ENCODE peak calls at places on chromosomes 12 and 14, in eight cellular contexts. G is mesenchymal stem cell, P is adrenal gland, Z is bronchial epithelial cell, E is GM23338, O is transverse colon, X is breast epithelium, N is BJ. I is an unnamed sample.

GRCh38 chr14:21647380-21647779 is 6.3 kb upstream of the OR4E2 start:
- DNase-seq in G (peak; percentile 18), P (no peak), Z (no peak), E (no peak), O (no peak), X (no peak), N (no peak), I (no peak)

GRCh38 chr12:114855678-114856077 is 171.7 kb upstream of the TBX3 start:
- DNase-seq in G (no peak), P (no peak), Z (no peak), E (no peak), O (no peak), X (no peak), N (no peak), I (no peak)

GRCh38 chr14:94439453-94440057 is 13.0 kb downstream of the SERPINA11 start:
- DNase-seq in G (no peak), P (no peak), Z (no peak), E (peak; percentile 18), O (no peak), X (no peak), N (no peak), I (no peak)

GRCh38 chr14:36519431-36520321 is at the start of gene NKX2-1:
- DNase-seq in G (no peak), P (no peak), Z (no peak), E (peak; percentile 87), O (no peak), X (no peak), N (no peak), I (no peak)

GRCh38 chr12:45598761-45599160 is 130.7 kb upstream of the ARID2 start:
- DNase-seq in G (peak; percentile 43), P (no peak), Z (peak; percentile 38), E (no peak), O (no peak), X (no peak), N (no peak), I (no peak)

GRCh38 chr14:61258985-61259384 is 22.2 kb downstream of the TMEM30B start:
- DNase-seq in G (no peak), P (no peak), Z (no peak), E (no peak), O (no peak), X (no peak), N (peak; percentile 98), I (no peak)

GRCh38 chr14:80605536-80605935 is 336.0 kb downstream of the CEP128 start:
- DNase-seq in G (no peak), P (no peak), Z (no peak), E (no peak), O (no peak), X (no peak), N (no peak), I (no peak)

GRCh38 chr14:22266141-22266442 is 322.9 kb downstream of the DAD1 start:
- DNase-seq in G (no peak), P (no peak), Z (peak; percentile 74), E (no peak), O (no peak), X (no peak), N (no peak), I (no peak)

GRCh38 chr12:123150804-123151678 is at the start of gene PITPNM2:
- DNase-seq in G (peak; percentile 68), P (peak; percentile 63), Z (no peak), E (peak; percentile 78), O (peak; percentile 70), X (no peak), N (no peak), I (peak; percentile 79)

GRCh38 chr14:88999137-88999536 is 174.7 kb downstream of the TTC8 start:
- DNase-seq in G (no peak), P (no peak), Z (no peak), E (no peak), O (no peak), X (no peak), N (no peak), I (no peak)

GRCh38 chr12:5988659-5989116 is 43.6 kb upstream of the ANO2 start:
- DNase-seq in G (peak; percentile 72), P (peak; percentile 90), Z (peak; percentile 53), E (peak; percentile 91), O (peak; percentile 79), X (peak; percentile 50), N (no peak), I (peak; percentile 69)

GRCh38 chr12:56636118-56636674 is 6.1 kb upstream of the BAZ2A start:
- DNase-seq in G (peak; percentile 94), P (peak; percentile 97), Z (peak; percentile 85), E (peak; percentile 81), O (peak; percentile 93), X (peak; percentile 95), N (peak; percentile 53), I (peak; percentile 95)

GRCh38 chr14:91116913-91117588 is 3.2 kb downstream of the DGLUCY start:
- DNase-seq in G (no peak), P (no peak), Z (no peak), E (no peak), O (no peak), X (no peak), N (no peak), I (no peak)

GRCh38 chr14:102799684-102800562 is 22.7 kb downstream of the TRAF3 start:
- DNase-seq in G (peak; percentile 83), P (no peak), Z (no peak), E (no peak), O (no peak), X (peak; percentile 41), N (peak; percentile 97), I (no peak)

GRCh38 chr12:102522768-102523167 is 42.4 kb upstream of the IGF1 start:
- DNase-seq in G (no peak), P (no peak), Z (no peak), E (peak; percentile 19), O (no peak), X (no peak), N (no peak), I (no peak)

GRCh38 chr12:89856431-89856830 is 147.8 kb upstream of the ATP2B1 start:
- DNase-seq in G (peak; percentile 68), P (no peak), Z (peak; percentile 76), E (no peak), O (no peak), X (no peak), N (peak; percentile 8), I (no peak)

GRCh38 chr14:68715032-68715924 is 77.6 kb downstream of the ZFP36L1 start:
- DNase-seq in G (peak; percentile 94), P (no peak), Z (peak; percentile 40), E (no peak), O (no peak), X (no peak), N (no peak), I (no peak)

GRCh38 chr12:108850854-108851573 is 6.4 kb downstream of the SSH1 start:
- DNase-seq in G (peak; percentile 97), P (peak; percentile 84), Z (no peak), E (no peak), O (no peak), X (no peak), N (no peak), I (peak; percentile 79)
- H3K36me3 ChIP-seq in G (peaks cover 60% of the 10 kb centered on the region), P (no peaks in the 10 kb centered on the region), Z (peaks cover 14% of the 10 kb centered on the region), E (peaks cover 10% of the 10 kb centered on the region), O (peaks cover 13% of the 10 kb centered on the region), X (no peaks in the 10 kb centered on the region), N (peaks cover 23% of the 10 kb centered on the region), I (peaks cover 13% of the 10 kb centered on the region)

DNA sequence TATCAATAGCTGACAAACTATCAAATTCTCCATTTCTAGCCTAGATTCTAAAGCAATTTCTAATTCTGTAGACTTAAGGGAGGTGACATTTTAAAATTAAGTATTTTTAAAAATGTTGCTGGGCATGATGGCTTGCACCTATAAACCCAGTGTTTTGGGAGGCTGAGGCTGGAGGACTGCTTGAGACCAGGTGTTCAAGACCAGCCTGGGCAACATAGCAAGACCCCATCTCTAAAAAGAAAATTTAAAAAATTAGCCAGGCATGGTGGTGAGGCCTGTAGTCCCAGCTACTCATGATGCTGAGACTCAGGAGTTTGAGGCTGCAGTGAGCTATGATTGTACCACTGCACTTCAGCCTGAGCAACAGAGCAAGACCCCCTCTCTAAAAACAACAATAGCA is 15.1 kb downstream of the MGST1 start:
- DNase-seq in G (no peak), P (no peak), Z (no peak), E (no peak), O (no peak), X (no peak), N (no peak), I (no peak)
- H3K36me3 ChIP-seq in G (peaks cover 99% of the 10 kb centered on the region), P (peaks cover 6% of the 10 kb centered on the region), Z (peaks cover 36% of the 10 kb centered on the region), E (peaks cover 59% of the 10 kb centered on the region), O (peaks cover 18% of the 10 kb centered on the region), X (no peaks in the 10 kb centered on the region), N (peaks cover 8% of the 10 kb centered on the region), I (no peaks in the 10 kb centered on the region)

GRCh38 chr14:52860910-52861309 is 69.5 kb upstream of the GNPNAT1 start:
- DNase-seq in G (no peak), P (no peak), Z (no peak), E (no peak), O (no peak), X (no peak), N (no peak), I (no peak)

GRCh38 chr14:52860209-52860608 is 68.8 kb upstream of the GNPNAT1 start:
- DNase-seq in G (no peak), P (no peak), Z (no peak), E (no peak), O (no peak), X (no peak), N (no peak), I (no peak)

GRCh38 chr14:52868911-52869611 is 77.7 kb upstream of the GNPNAT1 start:
- DNase-seq in G (no peak), P (no peak), Z (no peak), E (no peak), O (no peak), X (no peak), N (no peak), I (no peak)

GRCh38 chr14:52862652-52863338 is 71.4 kb upstream of the GNPNAT1 start:
- DNase-seq in G (peak; percentile 85), P (no peak), Z (peak; percentile 63), E (no peak), O (no peak), X (no peak), N (no peak), I (no peak)

GRCh38 chr14:52863339-52863700 is 71.9 kb upstream of the GNPNAT1 start:
- DNase-seq in G (peak; percentile 56), P (no peak), Z (no peak), E (no peak), O (no peak), X (no peak), N (no peak), I (no peak)
- H3K36me3 ChIP-seq in G (peaks cover 88% of the 10 kb centered on the region), P (no peaks in the 10 kb centered on the region), Z (peaks cover 4% of the 10 kb centered on the region), E (peaks cover 15% of the 10 kb centered on the region), O (no peaks in the 10 kb centered on the region), X (no peaks in the 10 kb centered on the region), N (peaks cover 14% of the 10 kb centered on the region), I (peaks cover 56% of the 10 kb centered on the region)

DNA sequence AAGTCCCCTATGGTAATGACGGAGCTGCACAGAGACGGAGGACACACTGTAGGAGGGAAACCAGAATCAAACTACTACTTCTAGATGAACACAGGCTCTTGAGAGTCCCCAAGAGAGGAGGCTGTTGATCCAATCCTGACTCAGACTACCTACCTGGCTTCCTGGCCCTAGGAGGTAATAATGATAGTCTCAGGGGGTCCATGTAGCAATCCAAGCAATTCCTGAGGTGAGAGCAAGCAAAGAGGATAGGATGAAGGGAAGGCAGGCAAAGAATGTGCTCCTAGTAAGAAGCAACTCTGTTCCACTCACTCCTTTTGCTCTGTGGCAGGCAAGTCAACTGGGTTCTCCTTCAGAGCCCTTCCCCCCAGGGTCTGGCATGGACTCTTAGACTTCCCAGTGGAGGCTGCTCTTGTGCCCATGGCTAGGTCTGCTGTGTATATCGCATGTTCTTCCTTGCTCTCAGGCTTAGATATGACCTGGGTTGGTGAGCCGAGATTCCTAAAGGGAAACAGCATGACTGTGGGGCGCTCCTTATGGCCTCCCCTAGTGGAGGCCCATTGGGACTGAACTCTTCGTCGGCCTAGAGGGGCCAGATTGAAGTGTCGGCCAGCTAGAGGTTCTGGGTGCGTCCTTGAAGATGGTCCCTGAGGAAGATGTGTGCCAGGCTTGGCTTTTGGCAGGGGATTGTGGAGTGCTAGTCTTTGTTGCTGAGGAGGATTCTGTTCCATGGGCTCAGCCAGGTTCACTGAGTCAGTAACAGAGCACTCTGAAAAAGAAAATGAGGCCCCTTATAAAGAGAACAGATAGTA is 2.1 kb downstream of the TINF2 start:
- DNase-seq in G (no peak), P (peak; percentile 39), Z (no peak), E (no peak), O (no peak), X (no peak), N (no peak), I (no peak)
- H3K36me3 ChIP-seq in G (peaks cover 59% of the 10 kb centered on the region), P (no peaks in the 10 kb centered on the region), Z (peaks cover 23% of the 10 kb centered on the region), E (peaks cover 17% of the 10 kb centered on the region), O (peaks cover 35% of the 10 kb centered on the region), X (no peaks in the 10 kb centered on the region), N (peaks cover 25% of the 10 kb centered on the region), I (peaks cover 45% of the 10 kb centered on the region)

I was measured in tibial artery.